ENCODE peak calls at places on chromosomes 4 and X, in four cellular contexts. One of them, this sample, is unnamed.

GRCh38 chrX:129823523-129823922 is 20.2 kb downstream of the ZDHHC9 start:
- DNase-seq in HFFc6: no peak
- DNase-seq in sigmoid colon: no peak
- DNase-seq in HuH-7.5: no peak
- DNase-seq in this sample: no peak

GRCh38 chr4:8090312-8090711 is 68.3 kb downstream of the ABLIM2 start:
- DNase-seq in HFFc6: peak; percentile 50
- DNase-seq in sigmoid colon: no peak
- DNase-seq in HuH-7.5: no peak
- DNase-seq in this sample: no peak

GRCh38 chrX:39582091-39582490 is 515.7 kb downstream of the BCOR start:
- DNase-seq in HFFc6: no peak
- DNase-seq in sigmoid colon: no peak
- DNase-seq in HuH-7.5: no peak
- DNase-seq in this sample: peak; percentile 41

GRCh38 chr4:25424539-25425228 is 47.6 kb downstream of the ANAPC4 start:
- DNase-seq in HFFc6: no peak
- DNase-seq in sigmoid colon: no peak
- DNase-seq in HuH-7.5: no peak
- DNase-seq in this sample: no peak

GRCh38 chr4:155509619-155510018 is 132.9 kb upstream of the MAP9 start:
- DNase-seq in HFFc6: no peak
- DNase-seq in sigmoid colon: no peak
- DNase-seq in HuH-7.5: no peak
- DNase-seq in this sample: no peak

GRCh38 chrX:20653070-20653469 is 386.4 kb upstream of the RPS6KA3 start:
- DNase-seq in HFFc6: no peak
- DNase-seq in sigmoid colon: no peak
- DNase-seq in HuH-7.5: no peak
- DNase-seq in this sample: no peak

GRCh38 chr4:17812125-17812524 is 1.3 kb downstream of the NCAPG start:
- DNase-seq in HFFc6: no peak
- DNase-seq in sigmoid colon: no peak
- DNase-seq in HuH-7.5: no peak
- DNase-seq in this sample: no peak

GRCh38 chr4:155900402-155900801 is 3.1 kb upstream of the TDO2 start:
- DNase-seq in HFFc6: peak; percentile 7
- DNase-seq in sigmoid colon: no peak
- DNase-seq in HuH-7.5: no peak
- DNase-seq in this sample: peak; percentile 58

GRCh38 chrX:21989415-21989814 is 42.7 kb upstream of the PHEX start:
- DNase-seq in HFFc6: no peak
- DNase-seq in sigmoid colon: no peak
- DNase-seq in HuH-7.5: no peak
- DNase-seq in this sample: no peak

GRCh38 chr4:114304567-114304966 is 294.0 kb upstream of the UGT8 start:
- DNase-seq in HFFc6: no peak
- DNase-seq in sigmoid colon: no peak
- DNase-seq in HuH-7.5: no peak
- DNase-seq in this sample: no peak

GRCh38 chr4:46258436-46258835 is 131.5 kb downstream of the GABRA2 start:
- DNase-seq in HFFc6: no peak
- DNase-seq in sigmoid colon: no peak
- DNase-seq in HuH-7.5: no peak
- DNase-seq in this sample: no peak

GRCh38 chrX:76454456-76454927 is 27.0 kb downstream of the MAGEE1 start:
- DNase-seq in HFFc6: peak; percentile 8
- DNase-seq in sigmoid colon: no peak
- DNase-seq in HuH-7.5: no peak
- DNase-seq in this sample: peak; percentile 22

GRCh38 chr4:86965019-86965976 is 30.5 kb downstream of the AFF1 start:
- DNase-seq in HFFc6: no peak
- DNase-seq in sigmoid colon: no peak
- DNase-seq in HuH-7.5: no peak
- DNase-seq in this sample: no peak

GRCh38 chr4:146343776-146344175 is 129.4 kb downstream of the REELD1 start:
- DNase-seq in HFFc6: no peak
- DNase-seq in sigmoid colon: no peak
- DNase-seq in HuH-7.5: no peak
- DNase-seq in this sample: no peak

GRCh38 chr4:23631255-23631950 is 258.4 kb downstream of the PPARGC1A start:
- DNase-seq in HFFc6: no peak
- DNase-seq in sigmoid colon: no peak
- DNase-seq in HuH-7.5: no peak
- DNase-seq in this sample: no peak

GRCh38 chr4:8828869-8829268 is 42.8 kb downstream of the HMX1 start:
- DNase-seq in HFFc6: no peak
- DNase-seq in sigmoid colon: no peak
- DNase-seq in HuH-7.5: no peak
- DNase-seq in this sample: no peak

GRCh38 chr4:36053931-36054330 is 190.4 kb downstream of the ARAP2 start:
- DNase-seq in HFFc6: no peak
- DNase-seq in sigmoid colon: no peak
- DNase-seq in HuH-7.5: no peak
- DNase-seq in this sample: peak; percentile 1

GRCh38 chr4:99028187-99028586 is 32.7 kb downstream of the METAP1 start:
- DNase-seq in HFFc6: peak; percentile 58
- DNase-seq in sigmoid colon: no peak
- DNase-seq in HuH-7.5: no peak
- DNase-seq in this sample: no peak

GRCh38 chrX:22800806-22801205 is 199.0 kb upstream of the DDX53 start:
- DNase-seq in HFFc6: peak; percentile 49
- DNase-seq in sigmoid colon: no peak
- DNase-seq in HuH-7.5: no peak
- DNase-seq in this sample: peak; percentile 2

GRCh38 chr4:22672519-22672918 is 20.2 kb upstream of the GBA3 start:
- DNase-seq in HFFc6: no peak
- DNase-seq in sigmoid colon: no peak
- DNase-seq in HuH-7.5: no peak
- DNase-seq in this sample: no peak

GRCh38 chr4:105197777-105198176 is 51.1 kb downstream of the TET2 start:
- DNase-seq in HFFc6: no peak
- DNase-seq in sigmoid colon: no peak
- DNase-seq in HuH-7.5: no peak
- DNase-seq in this sample: no peak

GRCh38 chr4:160044693-160045092 is 941.8 kb downstream of the RAPGEF2 start:
- DNase-seq in HFFc6: no peak
- DNase-seq in sigmoid colon: no peak
- DNase-seq in HuH-7.5: no peak
- DNase-seq in this sample: no peak

This sample was measured in COLO829.